ENCODE peak calls at places on chromosomes 7 and 10, in ten cellular contexts. T is pancreas, U is heart left ventricle, Q is A549, R is SJSA1, G is body of pancreas, M is psoas muscle, H is suprapubic skin, A is RWPE2, X is trophoblast cell. N is an unnamed sample. For H3K4me1, the result is how much of the 10 kb centered on the place peaks cover.

GRCh38 chr10:30784896-30785605 is 155.5 kb upstream of the LYZL2 start:
- DNase-seq in T (peak), H (peak), M (peak), X (peak), G (peak), U (peak), R (peak), A (no peak), Q (no peak), N (peak)

GRCh38 chr10:103548581-103549348 is 55.3 kb downstream of the NEURL1 start:
- DNase-seq in U (no peak), R (no peak), M (peak), G (peak), A (peak), X (no peak), H (peak), Q (no peak), T (peak), N (no peak)

GRCh38 chr7:116138202-116138801 is 72.0 kb upstream of the TES start:
- DNase-seq in Q (peak), T (no peak), U (no peak), M (no peak), R (peak), H (no peak), A (no peak), X (peak), G (no peak), N (no peak)

GRCh38 chr10:43219848-43220247 is 47.0 kb downstream of the RASGEF1A start:
- DNase-seq in T (peak), U (peak), A (peak), Q (no peak), M (peak), X (no peak), R (no peak), G (no peak), H (peak), N (peak)

GRCh38 chr7:3943779-3944520 is 642.9 kb downstream of the SDK1 start:
- DNase-seq in X (no peak), T (no peak), M (no peak), H (no peak), R (no peak), Q (no peak), A (no peak), U (no peak), G (no peak), N (no peak)

GRCh38 chr7:73442222-73442902 is 8.8 kb downstream of the FZD9 start:
- DNase-seq in M (no peak), R (no peak), G (no peak), T (no peak), A (no peak), H (no peak), U (no peak), X (no peak), Q (no peak), N (no peak)

GRCh38 chr7:97064972-97065587 is 40.4 kb upstream of the DLX5 start:
- DNase-seq in U (no peak), G (peak), T (no peak), M (no peak), H (no peak), X (peak), Q (peak), R (peak), A (no peak), N (no peak)

GRCh38 chr7:152666078-152666477 is 9.9 kb downstream of the XRCC2 start:
- DNase-seq in H (no peak), R (no peak), A (no peak), M (no peak), U (no peak), G (no peak), T (no peak), X (peak), Q (no peak), N (no peak)

GRCh38 chr7:133753513-133753912 is 373.6 kb upstream of the LRGUK start:
- DNase-seq in R (no peak), H (no peak), A (peak), U (no peak), G (no peak), M (no peak), T (no peak), X (peak), Q (no peak), N (no peak)

GRCh38 chr10:98041352-98042043 is 11.1 kb upstream of the CRTAC1 start:
- DNase-seq in U (peak), R (peak), H (no peak), X (peak), A (no peak), Q (peak), M (peak), T (peak), G (peak), N (peak)

GRCh38 chr10:114698271-114699185 is 40.5 kb upstream of the ABLIM1 start:
- DNase-seq in X (peak), H (no peak), Q (no peak), T (no peak), R (no peak), A (no peak), G (no peak), M (no peak), U (no peak), N (no peak)

GRCh38 chr10:11527700-11528255 is 83.7 kb downstream of the USP6NL start:
- DNase-seq in M (no peak), U (no peak), T (no peak), H (no peak), R (no peak), A (no peak), G (no peak), Q (no peak), X (no peak), N (no peak)

DNA sequence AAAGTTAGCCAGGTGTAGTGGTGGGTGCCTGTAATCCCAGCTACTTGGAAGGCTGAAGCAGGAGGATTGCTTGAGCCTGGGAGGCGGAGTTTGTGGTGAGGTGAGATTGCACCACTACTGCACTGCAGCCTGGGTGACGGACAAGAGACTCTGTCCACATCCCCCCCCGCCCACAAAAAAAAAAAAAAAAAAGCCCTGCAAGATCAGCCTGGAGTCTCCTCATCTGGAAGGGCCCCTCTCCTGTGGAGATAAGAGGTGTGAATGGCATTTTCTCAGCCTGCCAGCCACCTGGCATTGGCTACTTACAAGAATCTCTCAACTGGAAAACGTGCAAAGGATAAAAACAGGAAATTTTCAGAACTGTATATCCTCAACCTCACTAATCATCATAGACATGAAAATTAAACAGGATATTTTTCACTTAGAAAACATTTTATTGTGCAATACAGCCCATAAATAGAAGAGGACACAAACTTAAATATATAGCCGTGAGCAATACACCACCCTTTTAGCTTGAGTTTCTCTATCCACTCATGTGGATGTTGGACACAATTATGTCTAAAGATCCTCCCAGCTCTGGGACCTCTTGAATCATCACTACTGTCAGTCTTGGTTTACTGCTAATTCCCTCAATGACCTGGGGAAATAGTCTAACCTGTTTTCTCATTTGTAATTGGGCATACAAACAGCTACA is 11.3 kb upstream of the TSPAN15 start:
- DNase-seq in U (no peak), A (no peak), M (no peak), Q (no peak), H (no peak), G (peak), X (no peak), T (no peak), R (no peak), N (no peak)
- H3K4me3 ChIP-seq in U (no peak), A (no peak), M (no peak), Q (no peak), H (no peak), G (no peak), X (no peak), T (no peak), R (no peak), N (no peak)

DNA sequence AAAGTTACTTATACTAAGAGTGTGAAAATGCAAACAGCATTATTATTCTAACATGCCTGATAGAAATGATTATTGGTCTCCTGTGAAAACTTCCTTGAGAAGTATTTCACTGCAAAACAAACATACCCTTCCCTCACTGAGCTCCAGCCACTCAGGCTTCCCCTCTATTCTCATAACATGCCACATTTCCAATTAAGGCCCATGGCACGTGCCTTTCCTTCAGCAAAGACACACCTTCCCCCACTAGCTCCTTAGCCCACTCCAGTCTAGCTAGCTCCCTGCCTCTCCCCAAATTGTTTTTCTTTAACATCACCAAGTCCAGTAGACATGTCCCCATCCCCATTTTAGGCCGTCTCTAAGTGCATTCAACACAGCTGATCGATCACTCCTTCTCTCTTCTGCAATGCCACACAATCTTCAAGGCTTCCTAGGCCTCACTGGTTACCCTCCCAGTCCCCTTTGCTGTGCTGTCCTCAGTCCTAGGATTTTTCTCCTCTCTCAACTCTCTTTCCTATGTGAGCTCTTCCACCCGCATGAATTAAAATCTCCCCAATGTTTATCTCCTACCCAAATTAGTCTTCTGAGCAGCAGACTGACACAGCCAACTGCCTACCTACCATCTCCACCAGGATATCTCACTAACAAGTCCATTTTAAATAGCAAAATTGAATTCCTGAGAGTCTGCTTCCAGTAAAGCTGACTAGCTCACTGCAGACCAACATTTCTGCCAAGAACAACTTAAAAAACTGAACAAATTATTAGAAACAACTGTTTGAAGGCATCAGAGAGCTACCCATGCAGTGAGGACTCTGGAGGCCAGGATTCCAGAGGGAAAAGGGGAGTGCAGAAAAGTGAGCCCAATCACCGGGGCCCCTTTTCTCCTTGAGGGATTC is 11.9 kb downstream of the CYTH3 start:
- DNase-seq in X (no peak), Q (no peak), A (no peak), M (no peak), R (no peak), G (no peak), U (peak), T (no peak), H (no peak), N (no peak)
- H3K4me1 ChIP-seq in X (under half), Q (half or more), A (under half), M (under half), R (under half), G (under half), U (half or more), T (under half), H (half or more), N (under half)

GRCh38 chr10:125283191-125283590 is 122.8 kb upstream of the CTBP2 start:
- DNase-seq in R (no peak), T (no peak), X (peak), G (no peak), A (no peak), Q (no peak), M (no peak), U (no peak), H (no peak), N (no peak)
- H3K4me3 ChIP-seq in R (no peak), T (no peak), X (no peak), G (no peak), A (no peak), Q (no peak), M (no peak), U (no peak), H (no peak), N (no peak)

DNA sequence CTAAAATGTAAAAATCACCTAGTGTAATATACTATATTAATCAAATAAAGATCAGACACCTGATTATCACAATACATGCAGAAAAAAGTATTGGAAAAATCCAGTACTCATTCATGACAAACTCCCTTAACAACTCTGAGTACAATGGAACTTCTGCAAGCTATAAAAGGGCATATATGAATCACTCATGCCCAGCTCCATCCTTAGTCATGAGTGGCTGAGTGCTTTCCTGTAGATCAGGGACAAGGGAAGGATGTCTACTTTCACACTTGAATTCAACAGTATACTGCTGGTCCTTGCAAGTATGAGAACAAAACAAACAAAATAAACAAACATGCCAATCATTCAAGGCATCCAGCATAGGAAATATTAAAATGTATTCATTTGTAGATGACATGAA is 116.5 kb downstream of the ADARB2 start:
- DNase-seq in H (no peak), T (no peak), G (no peak), Q (no peak), M (no peak), A (no peak), R (no peak), U (no peak), X (no peak), N (no peak)
- H3K4me1 ChIP-seq in H (under half), T (under half), G (under half), Q (under half), M (under half), A (under half), R (under half), U (under half), X (under half), N (under half)

DNA sequence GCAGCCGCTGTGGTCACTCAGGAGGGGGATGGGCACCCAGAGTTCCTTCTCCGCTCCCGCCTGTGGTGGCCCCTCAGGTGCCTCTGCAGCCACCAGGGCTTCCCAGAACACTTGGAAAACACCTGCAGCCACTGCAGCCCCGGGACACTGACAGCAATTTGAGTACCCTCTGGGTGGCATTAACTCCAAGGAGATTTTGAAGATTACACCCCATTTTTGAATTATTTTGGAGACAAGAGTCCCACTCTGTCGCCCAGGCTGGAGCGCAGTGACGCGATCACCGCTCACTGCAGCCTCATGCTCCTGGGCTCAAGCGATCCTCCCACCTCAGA is 32.2 kb downstream of the IL15RA start:
- DNase-seq in X (no peak), H (no peak), U (no peak), R (peak), G (no peak), Q (no peak), T (no peak), A (no peak), M (peak), N (no peak)
- H3K4me3 ChIP-seq in X (no peak), H (peak), U (peak), R (peak), G (no peak), Q (no peak), T (no peak), A (no peak), M (peak), N (no peak)

GRCh38 chr10:119663866-119664698 is 12.9 kb downstream of the BAG3 start:
- DNase-seq in M (no peak), T (no peak), U (no peak), Q (no peak), A (no peak), X (peak), H (no peak), G (no peak), R (no peak), N (no peak)
- H3K4me1 ChIP-seq in M (half or more), T (under half), U (half or more), Q (half or more), A (half or more), X (under half), H (half or more), G (half or more), R (under half), N (under half)

DNA sequence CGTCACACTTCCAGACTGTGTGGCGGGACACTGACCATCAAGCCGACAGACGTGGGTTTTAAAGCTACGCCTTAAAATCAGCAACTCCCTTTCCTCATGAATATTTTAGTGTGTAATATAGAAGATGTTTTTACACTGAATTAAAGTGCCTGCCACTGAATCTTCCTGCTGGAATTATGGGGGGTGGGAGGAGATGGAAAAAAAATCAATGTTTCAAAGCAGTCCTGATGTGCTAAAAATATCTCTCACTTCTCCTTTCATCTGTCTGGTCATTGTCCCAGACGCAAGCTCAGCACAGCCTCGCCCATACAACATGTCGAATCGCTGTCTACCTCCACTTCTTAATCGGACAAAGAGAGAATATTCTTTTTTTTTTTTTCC is 165.1 kb upstream of the KLF14 start:
- DNase-seq in H (no peak), M (no peak), U (no peak), T (no peak), G (no peak), X (no peak), R (no peak), A (no peak), Q (no peak), N (no peak)
- H3K4me3 ChIP-seq in H (no peak), M (no peak), U (no peak), T (no peak), G (no peak), X (no peak), R (no peak), A (no peak), Q (no peak), N (no peak)

GRCh38 chr7:29292886-29293658 is 98.5 kb downstream of the CHN2 start:
- DNase-seq in R (no peak), X (no peak), T (no peak), U (no peak), Q (no peak), G (no peak), A (no peak), M (no peak), H (no peak), N (no peak)
- H3K4me1 ChIP-seq in R (under half), X (under half), T (under half), U (under half), Q (under half), G (under half), A (under half), M (under half), H (under half), N (under half)

DNA sequence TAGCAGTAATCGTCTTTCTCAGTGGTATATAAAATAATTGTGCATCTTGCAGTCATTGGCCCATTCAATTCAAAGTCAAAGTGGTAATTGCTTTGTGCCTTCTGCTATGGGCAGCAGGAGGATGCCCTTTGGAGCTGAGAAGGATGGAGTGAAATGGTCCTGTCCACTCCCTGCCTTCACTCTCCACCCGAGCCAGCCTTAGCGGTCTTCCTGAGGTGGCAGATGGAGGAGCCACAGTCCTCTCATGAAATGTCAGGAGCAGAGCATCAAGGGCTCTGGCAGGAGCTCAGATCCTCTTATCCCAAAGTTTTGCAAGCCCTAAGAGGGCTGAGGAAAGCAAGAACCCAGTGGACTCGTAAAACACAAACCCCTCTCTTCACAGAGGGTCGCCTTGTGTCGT is 199.4 kb downstream of the DYNC1I1 start:
- DNase-seq in X (no peak), U (no peak), H (no peak), Q (no peak), R (no peak), T (no peak), A (no peak), G (no peak), M (no peak), N (no peak)
- H3K4me3 ChIP-seq in X (no peak), U (no peak), H (no peak), Q (no peak), R (no peak), T (no peak), A (no peak), G (no peak), M (no peak), N (no peak)

N was measured in aorta.